ENCODE peak calls at places on chromosome 12, in seven cellular contexts. C is progenitor cell of endocrine pancreas, K is glutamatergic neuron, S is esophagus squamous epithelium, Y is fibroblast of pulmonary artery, A is fibroblast of mammary gland, T is GM10248. Z is an unnamed sample.

GRCh38 chr12:72346331-72346944 is 74.3 kb downstream of the TRHDE start:
- DNase-seq in C (peak), K (peak), S (no peak), Y (peak), A (peak), T (peak), Z (peak)

GRCh38 chr12:123319826-123320225 is 44.8 kb downstream of the SBNO1 start:
- DNase-seq in C (no peak), K (no peak), S (no peak), Y (no peak), A (no peak), T (no peak), Z (no peak)

GRCh38 chr12:114764516-114764915 is 80.5 kb upstream of the TBX3 start:
- DNase-seq in C (no peak), K (no peak), S (no peak), Y (peak), A (no peak), T (no peak), Z (peak)

GRCh38 chr12:123223241-123223668 is 9.7 kb downstream of the MPHOSPH9 start:
- DNase-seq in C (no peak), K (no peak), S (no peak), Y (no peak), A (no peak), T (peak), Z (no peak)

GRCh38 chr12:98446716-98447115 is 68.7 kb upstream of the TMPO start:
- DNase-seq in C (no peak), K (no peak), S (no peak), Y (peak), A (peak), T (no peak), Z (no peak)

GRCh38 chr12:66879392-66879791 is 200.5 kb upstream of the GRIP1 start:
- DNase-seq in C (no peak), K (no peak), S (no peak), Y (no peak), A (no peak), T (no peak), Z (no peak)

GRCh38 chr12:123180171-123180570 is 29.3 kb upstream of the PITPNM2 start:
- DNase-seq in C (no peak), K (no peak), S (no peak), Y (no peak), A (no peak), T (no peak), Z (no peak)

GRCh38 chr12:46179693-46180452 is 89.0 kb downstream of the SLC38A1 start:
- DNase-seq in C (no peak), K (no peak), S (no peak), Y (no peak), A (no peak), T (no peak), Z (no peak)

GRCh38 chr12:132162508-132163031 is 18.3 kb downstream of the NOC4L start:
- DNase-seq in C (no peak), K (peak), S (no peak), Y (peak), A (peak), T (no peak), Z (no peak)

GRCh38 chr12:80593766-80594165 is 113.7 kb upstream of the MYF6 start:
- DNase-seq in C (no peak), K (no peak), S (no peak), Y (peak), A (peak), T (no peak), Z (no peak)

GRCh38 chr12:121883315-121883660 is 5.3 kb upstream of the PSMD9 start:
- DNase-seq in C (no peak), K (no peak), S (no peak), Y (no peak), A (no peak), T (no peak), Z (no peak)

GRCh38 chr12:56098592-56098991 is 5.8 kb upstream of the PA2G4 start:
- DNase-seq in C (no peak), K (no peak), S (no peak), Y (no peak), A (no peak), T (no peak), Z (no peak)

GRCh38 chr12:26701604-26702215 is 131.3 kb downstream of the ITPR2 start:
- DNase-seq in C (no peak), K (no peak), S (no peak), Y (peak), A (peak), T (peak), Z (no peak)

GRCh38 chr12:67982165-67982563 is 7.1 kb upstream of the IFNG-AS1 start:
- DNase-seq in C (no peak), K (no peak), S (no peak), Y (no peak), A (peak), T (no peak), Z (no peak)

GRCh38 chr12:127284021-127284420 is 982.9 kb upstream of the TMEM132C start:
- DNase-seq in C (no peak), K (no peak), S (no peak), Y (peak), A (peak), T (no peak), Z (no peak)

GRCh38 chr12:63362801-63363200 is 211.8 kb upstream of the AVPR1A start:
- DNase-seq in C (no peak), K (no peak), S (no peak), Y (no peak), A (peak), T (no peak), Z (no peak)

GRCh38 chr12:39975374-39975918 is 130.4 kb downstream of the SLC2A13 start:
- DNase-seq in C (no peak), K (no peak), S (no peak), Y (no peak), A (peak), T (no peak), Z (no peak)

GRCh38 chr12:101743724-101744472 is 4.6 kb upstream of the SYCP3 start:
- DNase-seq in C (no peak), K (no peak), S (peak), Y (no peak), A (no peak), T (peak), Z (no peak)

GRCh38 chr12:68534108-68534507 is 76.6 kb upstream of the RAP1B start:
- DNase-seq in C (no peak), K (no peak), S (no peak), Y (no peak), A (no peak), T (no peak), Z (no peak)

GRCh38 chr12:87793134-87793533 is 236.1 kb downstream of the C12orf50 start:
- DNase-seq in C (no peak), K (no peak), S (no peak), Y (peak), A (peak), T (no peak), Z (no peak)

GRCh38 chr12:129887047-129887568 is 16.7 kb downstream of the TMEM132D start:
- DNase-seq in C (no peak), K (peak), S (no peak), Y (no peak), A (no peak), T (no peak), Z (no peak)

GRCh38 chr12:67517181-67517887 is 131.2 kb upstream of the DYRK2 start:
- DNase-seq in C (no peak), K (no peak), S (no peak), Y (peak), A (peak), T (no peak), Z (no peak)

GRCh38 chr12:57583008-57583831 is 7.8 kb upstream of the PIP4K2C start:
- DNase-seq in C (peak), K (peak), S (no peak), Y (peak), A (peak), T (peak), Z (peak)

GRCh38 chr12:12156116-12156515 is 85.4 kb downstream of the BCL2L14 start:
- DNase-seq in C (no peak), K (no peak), S (no peak), Y (no peak), A (no peak), T (no peak), Z (no peak)

GRCh38 chr12:76216585-76217472 is 131.4 kb downstream of the BBS10 start:
- DNase-seq in C (no peak), K (no peak), S (no peak), Y (peak), A (peak), T (no peak), Z (no peak)

GRCh38 chr12:40980346-40981005 is 207.6 kb upstream of the PDZRN4 start:
- DNase-seq in C (no peak), K (no peak), S (no peak), Y (no peak), A (peak), T (no peak), Z (no peak)

GRCh38 chr12:93237235-93237915 is 140.3 kb upstream of the NUDT4 start:
- DNase-seq in C (no peak), K (no peak), S (no peak), Y (peak), A (peak), T (no peak), Z (no peak)

GRCh38 chr12:46904406-46905240 is 78.8 kb upstream of the SLC38A4 start:
- DNase-seq in C (no peak), K (no peak), S (no peak), Y (peak), A (no peak), T (no peak), Z (no peak)

GRCh38 chr12:19390208-19390607 is 49.1 kb upstream of the AEBP2 start:
- DNase-seq in C (no peak), K (no peak), S (no peak), Y (no peak), A (peak), T (no peak), Z (no peak)

GRCh38 chr12:26800347-26800746 is 32.6 kb downstream of the ITPR2 start:
- DNase-seq in C (no peak), K (no peak), S (no peak), Y (no peak), A (no peak), T (no peak), Z (no peak)

GRCh38 chr12:26936559-26937442 is 980 bp downstream of the INTS13 start:
- DNase-seq in C (no peak), K (no peak), S (no peak), Y (no peak), A (no peak), T (no peak), Z (no peak)

GRCh38 chr12:83826112-83826511 is 1086.5 kb downstream of the SLC6A15 start:
- DNase-seq in C (no peak), K (peak), S (no peak), Y (peak), A (peak), T (peak), Z (peak)
- TF ChIP-seq CTCF in C (peak), K (peak), S (peak), Y (peak), A (peak), T (peak), Z (peak)

GRCh38 chr12:95858451-95859343 is at the start of gene SNRPF:
- DNase-seq in C (peak), K (peak), S (peak), Y (peak), A (peak), T (peak), Z (peak)
- TF ChIP-seq CTCF in C (no peak), K (no peak), S (peak), Y (peak), A (peak), T (peak), Z (no peak)

DNA sequence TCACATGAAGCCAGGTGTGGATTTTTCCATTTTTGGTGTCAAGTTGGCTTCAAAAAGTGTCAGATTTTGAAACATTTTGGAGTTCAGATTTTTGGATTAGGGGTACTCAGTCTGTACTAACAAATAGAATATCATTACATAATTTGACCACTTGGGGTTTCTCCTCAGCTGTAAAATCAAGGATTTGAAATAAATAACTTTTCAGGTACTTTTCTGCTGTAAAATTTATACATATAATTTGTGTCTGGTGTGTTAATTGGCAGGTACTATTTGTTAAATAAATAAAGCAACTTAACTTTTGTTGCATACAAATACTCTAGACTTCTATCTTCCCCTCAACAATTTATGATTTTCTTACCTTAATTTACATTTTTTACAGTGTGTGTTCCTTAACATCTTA is 234.1 kb upstream of the PRICKLE1 start:
- DNase-seq in C (no peak), K (no peak), S (no peak), Y (no peak), A (no peak), T (no peak), Z (no peak)
- TF ChIP-seq CTCF in C (no peak), K (peak), S (no peak), Y (no peak), A (no peak), T (no peak), Z (peak)

GRCh38 chr12:1663440-1664132 is 27.3 kb upstream of the ADIPOR2 start:
- DNase-seq in C (no peak), K (no peak), S (no peak), Y (no peak), A (no peak), T (no peak), Z (no peak)

GRCh38 chr12:1660304-1661187 is 30.3 kb upstream of the ADIPOR2 start:
- DNase-seq in C (no peak), K (no peak), S (no peak), Y (peak), A (peak), T (no peak), Z (no peak)

GRCh38 chr12:1661553-1662335 is 29.1 kb upstream of the ADIPOR2 start:
- DNase-seq in C (peak), K (peak), S (peak), Y (peak), A (peak), T (peak), Z (peak)

GRCh38 chr12:1665366-1665765 is 25.5 kb upstream of the ADIPOR2 start:
- DNase-seq in C (no peak), K (no peak), S (no peak), Y (no peak), A (no peak), T (no peak), Z (no peak)

GRCh38 chr12:1662761-1663439 is 28.0 kb upstream of the ADIPOR2 start:
- DNase-seq in C (peak), K (peak), S (no peak), Y (peak), A (peak), T (peak), Z (peak)
- TF ChIP-seq CTCF in C (peak), K (peak), S (peak), Y (peak), A (peak), T (peak), Z (peak)

GRCh38 chr12:131157739-131158138 is 204.0 kb downstream of the ADGRD1 start:
- DNase-seq in C (no peak), K (no peak), S (no peak), Y (no peak), A (no peak), T (no peak), Z (no peak)

GRCh38 chr12:131163189-131163738 is 209.6 kb downstream of the ADGRD1 start:
- DNase-seq in C (no peak), K (no peak), S (no peak), Y (no peak), A (no peak), T (no peak), Z (no peak)

GRCh38 chr12:131155131-131155530 is 201.4 kb downstream of the ADGRD1 start:
- DNase-seq in C (no peak), K (no peak), S (no peak), Y (no peak), A (no peak), T (no peak), Z (no peak)

GRCh38 chr12:131162113-131162512 is 208.4 kb downstream of the ADGRD1 start:
- DNase-seq in C (no peak), K (no peak), S (no peak), Y (no peak), A (no peak), T (no peak), Z (no peak)

GRCh38 chr12:131159660-131160059 is 206.0 kb downstream of the ADGRD1 start:
- DNase-seq in C (no peak), K (no peak), S (no peak), Y (no peak), A (no peak), T (no peak), Z (no peak)
- TF ChIP-seq CTCF in C (peak), K (no peak), S (no peak), Y (no peak), A (no peak), T (no peak), Z (no peak)

GRCh38 chr12:3777206-3777809 is 24.4 kb upstream of the CRACR2A start:
- DNase-seq in C (no peak), K (no peak), S (no peak), Y (peak), A (peak), T (peak), Z (peak)
- TF ChIP-seq CTCF in C (peak), K (peak), S (peak), Y (peak), A (peak), T (peak), Z (peak)

GRCh38 chr12:124730455-124730932 is 133.2 kb downstream of the SCARB1 start:
- DNase-seq in C (no peak), K (no peak), S (no peak), Y (peak), A (no peak), T (no peak), Z (no peak)

GRCh38 chr12:124725099-124725498 is 138.6 kb downstream of the SCARB1 start:
- DNase-seq in C (no peak), K (no peak), S (no peak), Y (no peak), A (no peak), T (no peak), Z (no peak)

GRCh38 chr12:124725612-124726237 is 137.9 kb downstream of the SCARB1 start:
- DNase-seq in C (no peak), K (no peak), S (no peak), Y (no peak), A (no peak), T (no peak), Z (no peak)

GRCh38 chr12:124727244-124727673 is 136.4 kb downstream of the SCARB1 start:
- DNase-seq in C (no peak), K (peak), S (peak), Y (peak), A (peak), T (peak), Z (no peak)

GRCh38 chr12:124727922-124728321 is 135.7 kb downstream of the SCARB1 start:
- DNase-seq in C (no peak), K (no peak), S (no peak), Y (no peak), A (no peak), T (no peak), Z (no peak)
- TF ChIP-seq CTCF in C (no peak), K (no peak), S (no peak), Y (no peak), A (no peak), T (no peak), Z (no peak)

GRCh38 chr12:65725376-65725775 is 98.9 kb upstream of the HMGA2 start:
- DNase-seq in C (no peak), K (no peak), S (no peak), Y (no peak), A (no peak), T (no peak), Z (no peak)

GRCh38 chr12:65720739-65721138 is 103.5 kb upstream of the HMGA2 start:
- DNase-seq in C (no peak), K (peak), S (no peak), Y (no peak), A (peak), T (no peak), Z (no peak)

GRCh38 chr12:65715976-65716375 is 108.3 kb upstream of the HMGA2 start:
- DNase-seq in C (no peak), K (no peak), S (no peak), Y (no peak), A (no peak), T (no peak), Z (no peak)

GRCh38 chr12:65721541-65722190 is 102.6 kb upstream of the HMGA2 start:
- DNase-seq in C (no peak), K (no peak), S (no peak), Y (no peak), A (no peak), T (no peak), Z (no peak)

GRCh38 chr12:65720136-65720535 is 104.1 kb upstream of the HMGA2 start:
- DNase-seq in C (no peak), K (no peak), S (no peak), Y (peak), A (peak), T (no peak), Z (no peak)
- TF ChIP-seq CTCF in C (no peak), K (no peak), S (no peak), Y (no peak), A (no peak), T (no peak), Z (no peak)